ENCODE peak calls at places on chromosomes 5 and 9, in ten cellular contexts. G is tibial nerve; U is A549; J is IMR-90; Z is A673; Y is endodermal cell; T is psoas muscle; X is mesenchymal stem cell; L is naive thymus-derived CD4-positive, alpha-beta T cell; O is CD8-positive, alpha-beta T cell. P is an unnamed sample.
A peak's percentile ranks its signal among the peaks of the same experiment; 100 is the strongest.

GRCh38 chr5:42015681-42016080 is 90.6 kb downstream of the FBXO4 start:
- DNase-seq in G (no peak), U (no peak), J (peak; percentile 4), Z (no peak), Y (no peak), T (no peak), X (peak; percentile 13), L (no peak), O (no peak), P (no peak)

GRCh38 chr5:29037716-29038115 is 1999.3 kb upstream of the CDH9 start:
- DNase-seq in G (no peak), U (no peak), J (no peak), Z (no peak), Y (no peak), T (no peak), X (peak; percentile 12), L (no peak), O (no peak), P (no peak)

GRCh38 chr5:31682847-31683246 is 43.9 kb downstream of the PDZD2 start:
- DNase-seq in G (no peak), U (no peak), J (no peak), Z (no peak), Y (no peak), T (no peak), X (no peak), L (no peak), O (no peak), P (no peak)

GRCh38 chr9:19269582-19269981 is 39.1 kb downstream of the DENND4C start:
- DNase-seq in G (no peak), U (no peak), J (no peak), Z (no peak), Y (no peak), T (no peak), X (no peak), L (no peak), O (no peak), P (no peak)

GRCh38 chr5:112276996-112277395 is 142.1 kb downstream of the EPB41L4A start:
- DNase-seq in G (no peak), U (peak; percentile 3), J (no peak), Z (no peak), Y (peak; percentile 48), T (no peak), X (no peak), L (no peak), O (no peak), P (no peak)

GRCh38 chr5:76579166-76579765 is 43.9 kb downstream of the F2RL2 start:
- DNase-seq in G (no peak), U (no peak), J (peak; percentile 66), Z (no peak), Y (no peak), T (no peak), X (peak; percentile 18), L (no peak), O (no peak), P (no peak)

GRCh38 chr5:178439411-178440162 is 150.6 kb downstream of the COL23A1 start:
- DNase-seq in G (no peak), U (no peak), J (no peak), Z (no peak), Y (no peak), T (no peak), X (no peak), L (no peak), O (no peak), P (no peak)

GRCh38 chr5:176577312-176578176 is 28.4 kb downstream of the CDHR2 start:
- DNase-seq in G (no peak), U (no peak), J (no peak), Z (no peak), Y (peak; percentile 41), T (no peak), X (no peak), L (no peak), O (no peak), P (no peak)

DNA sequence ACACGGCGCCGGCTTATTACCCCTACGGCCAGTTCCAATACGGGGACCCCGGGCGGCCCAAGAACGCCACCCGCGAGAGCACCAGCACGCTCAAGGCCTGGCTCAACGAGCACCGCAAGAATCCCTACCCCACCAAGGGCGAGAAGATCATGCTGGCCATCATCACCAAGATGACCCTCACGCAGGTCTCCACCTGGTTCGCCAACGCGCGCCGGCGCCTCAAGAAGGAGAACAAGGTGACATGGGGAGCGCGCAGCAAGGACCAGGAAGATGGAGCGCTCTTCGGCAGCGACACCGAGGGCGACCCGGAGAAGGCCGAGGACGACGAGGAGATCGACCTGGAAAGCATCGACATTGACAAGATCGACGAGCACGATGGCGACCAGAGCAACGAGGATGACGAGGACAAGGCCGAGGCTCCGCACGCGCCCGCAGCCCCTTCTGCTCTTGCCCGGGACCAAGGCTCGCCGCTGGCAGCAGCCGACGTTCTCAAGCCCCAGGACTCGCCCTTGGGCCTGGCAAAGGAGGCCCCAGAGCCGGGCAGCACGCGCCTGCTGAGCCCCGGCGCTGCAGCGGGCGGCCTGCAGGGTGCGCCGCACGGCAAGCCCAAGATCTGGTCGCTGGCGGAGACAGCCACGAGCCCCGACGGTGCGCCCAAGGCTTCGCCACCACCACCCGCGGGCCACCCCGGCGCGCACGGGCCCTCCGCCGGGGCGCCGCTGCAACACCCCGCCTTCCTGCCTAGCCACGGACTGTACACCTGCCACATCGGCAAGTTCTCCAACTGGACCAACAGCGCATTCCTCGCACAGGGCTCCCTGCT is 3.9 kb downstream of the IRX1 start:
- DNase-seq in G (no peak), U (no peak), J (no peak), Z (no peak), Y (peak; percentile 89), T (no peak), X (no peak), L (no peak), O (no peak), P (no peak)
- H3K4me3 ChIP-seq in G (no peak overlapping the region), U (no peak overlapping the region), J (no peak overlapping the region), Z (no peak overlapping the region), Y (no peak overlapping the region), T (no peak overlapping the region), X (no peak overlapping the region), L (no peak overlapping the region), O (no peak overlapping the region), P (no peak overlapping the region)

DNA sequence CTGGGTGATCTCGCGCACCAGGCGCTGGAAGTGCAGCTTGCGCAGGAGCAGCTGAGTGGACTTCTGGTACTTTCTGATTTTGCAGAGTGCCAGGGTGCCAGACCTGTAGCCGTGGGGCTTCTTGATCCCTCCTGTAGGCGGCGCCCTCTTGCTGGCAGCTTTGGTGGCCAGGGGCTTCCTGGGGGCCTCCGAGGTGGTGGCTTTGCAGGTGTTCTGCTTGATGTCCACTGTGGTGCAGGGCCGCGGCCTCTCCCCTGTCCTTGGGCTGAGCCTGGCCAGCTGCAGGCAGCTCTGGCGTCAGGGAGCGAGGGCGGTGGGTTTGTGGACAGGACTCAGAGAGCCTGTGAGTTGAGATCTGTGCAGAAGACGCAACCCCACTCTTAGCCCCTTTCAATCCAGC is 36.1 kb downstream of the TAF11L14 start:
- DNase-seq in G (no peak), U (no peak), J (no peak), Z (no peak), Y (no peak), T (no peak), X (no peak), L (no peak), O (no peak), P (no peak)
- H3K9me3 ChIP-seq in G (no peaks in the 10 kb centered on the region), U (peaks cover 11% of the 10 kb centered on the region), J (no peaks in the 10 kb centered on the region), Z (no peaks in the 10 kb centered on the region), Y (no peaks in the 10 kb centered on the region), T (no peaks in the 10 kb centered on the region), X (peaks cover 19% of the 10 kb centered on the region), L (no peaks in the 10 kb centered on the region), O (no peaks in the 10 kb centered on the region), P (no peaks in the 10 kb centered on the region)

GRCh38 chr9:135885100-135885853 is 22.1 kb downstream of the CAMSAP1 start:
- DNase-seq in G (no peak), U (no peak), J (peak; percentile 60), Z (no peak), Y (no peak), T (no peak), X (peak; percentile 33), L (no peak), O (no peak), P (no peak)

GRCh38 chr9:135882011-135882410 is 25.3 kb downstream of the CAMSAP1 start:
- DNase-seq in G (no peak), U (no peak), J (no peak), Z (no peak), Y (peak; percentile 68), T (no peak), X (no peak), L (no peak), O (no peak), P (no peak)

GRCh38 chr9:135884328-135885035 is 22.9 kb downstream of the CAMSAP1 start:
- DNase-seq in G (no peak), U (peak; percentile 20), J (peak; percentile 86), Z (no peak), Y (no peak), T (no peak), X (peak; percentile 85), L (no peak), O (no peak), P (no peak)

GRCh38 chr9:135886147-135886981 is 21.0 kb downstream of the CAMSAP1 start:
- DNase-seq in G (no peak), U (no peak), J (no peak), Z (no peak), Y (no peak), T (no peak), X (peak; percentile 86), L (no peak), O (no peak), P (no peak)

GRCh38 chr9:135883410-135884089 is 23.8 kb downstream of the CAMSAP1 start:
- DNase-seq in G (no peak), U (no peak), J (no peak), Z (no peak), Y (no peak), T (no peak), X (no peak), L (no peak), O (no peak), P (no peak)
- H3K4me1 ChIP-seq in G (peaks cover 63% of the 10 kb centered on the region), U (peaks cover 21% of the 10 kb centered on the region), J (peaks cover 32% of the 10 kb centered on the region), Z (peaks cover 35% of the 10 kb centered on the region), Y (peaks cover 18% of the 10 kb centered on the region), T (peaks cover 55% of the 10 kb centered on the region), X (peaks cover 51% of the 10 kb centered on the region), L (peaks cover 11% of the 10 kb centered on the region), O (peaks cover 30% of the 10 kb centered on the region), P (peaks cover 45% of the 10 kb centered on the region)

GRCh38 chr9:14344846-14345585 is 31.1 kb upstream of the NFIB start:
- DNase-seq in G (no peak), U (no peak), J (no peak), Z (no peak), Y (peak; percentile 78), T (peak; percentile 58), X (no peak), L (no peak), O (no peak), P (no peak)

GRCh38 chr9:14346826-14347407 is 33.0 kb upstream of the NFIB start:
- DNase-seq in G (no peak), U (no peak), J (no peak), Z (no peak), Y (peak; percentile 74), T (peak; percentile 65), X (no peak), L (no peak), O (no peak), P (no peak)

GRCh38 chr9:14345586-14346237 is 31.8 kb upstream of the NFIB start:
- DNase-seq in G (no peak), U (no peak), J (no peak), Z (no peak), Y (peak; percentile 80), T (peak; percentile 52), X (no peak), L (no peak), O (no peak), P (no peak)

GRCh38 chr9:14347408-14348224 is 33.7 kb upstream of the NFIB start:
- DNase-seq in G (no peak), U (peak; percentile 68), J (no peak), Z (peak; percentile 54), Y (peak; percentile 88), T (peak; percentile 85), X (peak; percentile 49), L (no peak), O (no peak), P (no peak)

DNA sequence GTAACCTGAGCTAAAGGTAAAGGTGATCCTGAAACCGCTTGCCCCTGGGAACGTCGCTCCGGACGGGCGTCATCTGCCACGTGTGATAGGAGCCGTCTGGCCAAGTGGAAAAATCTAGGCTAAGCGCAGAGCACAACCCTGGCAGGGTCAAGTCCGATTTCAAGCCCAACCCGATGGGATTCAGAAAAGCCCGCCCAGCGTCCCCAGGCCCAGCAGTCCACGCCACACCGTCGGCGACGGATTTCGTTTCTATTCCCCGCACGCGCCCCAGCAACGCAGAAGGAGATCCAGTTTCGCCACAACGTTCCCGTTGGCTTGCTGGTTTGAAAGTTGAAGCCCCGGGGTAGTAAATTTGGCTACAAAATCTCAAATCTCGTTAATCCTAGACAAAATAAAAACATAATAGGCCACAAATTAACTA is 32.4 kb upstream of the NFIB start:
- DNase-seq in G (no peak), U (no peak), J (no peak), Z (no peak), Y (no peak), T (peak; percentile 76), X (peak; percentile 10), L (no peak), O (no peak), P (no peak)
- H3K4me3 ChIP-seq in G (peak overlapping the region; percentile 40), U (no peak overlapping the region), J (no peak overlapping the region), Z (no peak overlapping the region), Y (peak overlapping the region; percentile 83), T (peak overlapping the region; percentile 71), X (no peak overlapping the region), L (no peak overlapping the region), O (no peak overlapping the region), P (no peak overlapping the region)

P was measured in effector memory CD4-positive, alpha-beta T cell.